ENCODE peak calls at places on chromosomes 2 and 18, in eight cellular contexts. R, X, M, Q, W, T, Z and V are unnamed samples.

GRCh38 chr2:172586255-172586891 is 30.5 kb downstream of the PDK1 start:
- DNase-seq in R (no peak), M (no peak), T (no peak), Q (no peak), X (no peak), W (no peak), Z (no peak), V (no peak)

GRCh38 chr2:150063432-150063889 is 424.0 kb downstream of the RND3 start:
- DNase-seq in W (no peak), R (no peak), Z (no peak), X (peak), Q (peak), M (no peak), T (no peak), V (no peak)

GRCh38 chr18:49094979-49095632 is 144.3 kb upstream of the SMAD7 start:
- DNase-seq in X (peak), Q (peak), M (no peak), Z (no peak), R (no peak), W (no peak), T (no peak), V (no peak)

GRCh38 chr2:10885479-10885863 is 26.3 kb upstream of the KCNF1 start:
- DNase-seq in M (no peak), Z (no peak), T (no peak), Q (no peak), R (no peak), X (no peak), W (no peak), V (no peak)

GRCh38 chr18:23977103-23977502 is 37.5 kb upstream of the TTC39C start:
- DNase-seq in Q (no peak), W (no peak), Z (no peak), R (no peak), M (no peak), X (no peak), T (no peak), V (no peak)

GRCh38 chr18:8401606-8402005 is 207.6 kb upstream of the RAB12 start:
- DNase-seq in R (no peak), X (no peak), Z (no peak), M (no peak), W (no peak), Q (no peak), T (no peak), V (no peak)

GRCh38 chr2:228318218-228318617 is 136.7 kb upstream of the SPHKAP start:
- DNase-seq in Q (peak), R (no peak), X (no peak), M (peak), T (peak), Z (no peak), W (peak), V (peak)

GRCh38 chr2:148350211-148350610 is 294.3 kb upstream of the EPC2 start:
- DNase-seq in T (no peak), Z (no peak), Q (no peak), R (no peak), W (no peak), X (no peak), M (no peak), V (no peak)

GRCh38 chr2:197599285-197599965 is 76.0 kb downstream of the RFTN2 start:
- DNase-seq in Z (peak), M (peak), R (no peak), Q (peak), X (peak), T (no peak), W (no peak), V (no peak)

GRCh38 chr2:144452169-144453038 is 67.5 kb downstream of the ZEB2 start:
- DNase-seq in X (no peak), Z (no peak), R (no peak), W (peak), T (no peak), Q (peak), M (peak), V (peak)
- TF ChIP-seq CTCF in X (peak), Z (no peak), R (no peak), W (peak), T (no peak), Q (peak), M (peak), V (peak)

GRCh38 chr2:219998099-219998498 is 370.7 kb downstream of the SLC4A3 start:
- DNase-seq in R (no peak), X (no peak), W (no peak), Z (no peak), M (no peak), Q (peak), T (no peak), V (no peak)
- TF ChIP-seq CTCF in R (no peak), X (peak), W (peak), Z (no peak), M (no peak), Q (peak), T (no peak), V (peak)

GRCh38 chr18:76927216-76927725 is 104.9 kb downstream of the ZNF236 start:
- DNase-seq in X (no peak), W (no peak), T (no peak), M (no peak), R (no peak), Z (no peak), Q (no peak), V (no peak)

GRCh38 chr18:76923485-76924085 is 101.2 kb downstream of the ZNF236 start:
- DNase-seq in T (no peak), Z (no peak), R (no peak), X (no peak), Q (peak), W (peak), M (peak), V (peak)

GRCh38 chr18:76920974-76921373 is 98.6 kb downstream of the ZNF236 start:
- DNase-seq in W (no peak), R (no peak), X (no peak), Z (no peak), Q (no peak), T (no peak), M (no peak), V (no peak)

DNA sequence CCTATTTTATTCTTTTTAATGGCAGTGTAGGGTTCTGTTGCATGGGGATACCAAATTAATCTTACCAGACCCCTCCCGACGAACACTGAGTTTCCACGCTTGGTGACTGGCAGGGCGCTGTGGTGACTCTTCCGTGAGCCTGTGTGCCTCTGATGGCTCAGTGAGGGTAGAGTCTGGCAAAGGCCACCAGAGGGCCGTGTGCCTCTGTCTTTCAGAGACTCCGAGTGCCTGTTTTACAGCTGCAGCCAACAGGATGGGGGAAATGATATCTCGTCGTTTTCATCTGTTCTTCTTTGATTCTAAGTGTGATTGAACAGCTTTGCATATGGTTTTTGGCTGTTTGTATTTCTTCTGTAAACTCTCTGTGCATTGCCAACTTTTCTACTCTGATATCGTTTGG is 99.8 kb downstream of the ZNF236 start:
- DNase-seq in Q (peak), W (peak), Z (peak), R (no peak), X (no peak), M (peak), T (peak), V (peak)
- TF ChIP-seq CTCF in Q (peak), W (peak), Z (peak), R (no peak), X (peak), M (peak), T (peak), V (peak)

GRCh38 chr2:204051476-204051875 is 114.9 kb downstream of the ICOS start:
- DNase-seq in R (no peak), Z (no peak), M (no peak), T (no peak), X (no peak), Q (no peak), W (no peak), V (no peak)
- TF ChIP-seq CTCF in R (no peak), Z (peak), M (peak), T (no peak), X (peak), Q (no peak), W (peak), V (peak)

DNA sequence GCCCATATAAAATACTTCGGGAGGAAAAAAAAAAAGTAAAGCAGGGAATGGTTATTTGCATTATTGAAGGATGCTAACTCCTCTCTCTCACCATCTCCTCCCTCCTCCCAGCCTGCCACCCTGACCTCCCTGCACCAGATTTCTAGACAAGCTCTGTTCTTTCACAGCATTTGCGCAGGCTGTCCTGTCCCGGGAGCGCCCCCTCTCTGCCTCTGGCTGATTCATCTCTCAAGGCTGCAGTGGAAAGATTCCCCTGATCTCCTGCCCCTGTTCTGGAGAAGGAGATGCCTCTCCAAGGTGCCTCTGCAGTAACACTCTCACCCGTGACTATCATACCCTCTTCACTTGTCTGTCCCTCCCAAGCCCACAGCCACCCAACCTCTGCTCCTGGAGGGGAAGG is 38.5 kb downstream of the COL4A4 start:
- DNase-seq in Z (no peak), T (no peak), Q (no peak), X (no peak), R (no peak), M (peak), W (peak), V (peak)
- TF ChIP-seq CTCF in Z (no peak), T (no peak), Q (no peak), X (peak), R (no peak), M (no peak), W (no peak), V (peak)

GRCh38 chr2:104944495-104944894 is 90.6 kb downstream of the POU3F3 start:
- DNase-seq in X (no peak), T (no peak), Q (no peak), M (peak), W (peak), R (no peak), Z (no peak), V (no peak)
- TF ChIP-seq CTCF in X (peak), T (peak), Q (peak), M (peak), W (no peak), R (no peak), Z (no peak), V (peak)

GRCh38 chr2:216012133-216012829 is 1.1 kb downstream of the MREG start:
- DNase-seq in Q (peak), W (no peak), M (no peak), T (peak), R (no peak), X (peak), Z (no peak), V (peak)

GRCh38 chr2:216011320-216011849 is 2.0 kb downstream of the MREG start:
- DNase-seq in T (no peak), Q (no peak), W (no peak), Z (no peak), M (no peak), R (no peak), X (no peak), V (no peak)

GRCh38 chr2:216004408-216005283 is 8.7 kb downstream of the MREG start:
- DNase-seq in T (no peak), M (no peak), R (no peak), W (no peak), X (no peak), Z (peak), Q (no peak), V (no peak)

GRCh38 chr2:216006164-216006663 is 7.1 kb downstream of the MREG start:
- DNase-seq in W (no peak), Q (no peak), X (peak), R (no peak), Z (peak), T (no peak), M (peak), V (no peak)

DNA sequence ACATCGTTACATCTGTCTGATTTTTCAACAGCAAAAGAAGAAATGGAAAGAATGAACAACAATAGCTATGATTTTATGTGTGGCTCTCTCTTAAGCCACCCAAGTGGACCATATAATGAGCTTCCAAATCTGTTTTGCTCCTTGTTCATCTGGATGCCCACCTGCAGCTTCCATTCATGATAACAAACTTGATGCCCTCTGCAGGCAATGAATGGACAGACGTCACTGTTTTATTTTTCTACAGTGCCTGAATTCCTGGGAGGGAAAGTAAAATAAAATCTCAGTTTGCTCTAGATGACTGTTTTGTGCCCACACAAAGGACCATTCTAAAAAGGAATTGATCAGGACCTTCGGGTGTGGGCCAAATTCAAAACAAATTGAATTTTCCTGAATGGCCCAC is 5.0 kb downstream of the MREG start:
- DNase-seq in R (no peak), X (no peak), T (no peak), W (no peak), Q (no peak), Z (no peak), M (no peak), V (no peak)
- TF ChIP-seq CTCF in R (no peak), X (peak), T (no peak), W (no peak), Q (no peak), Z (no peak), M (no peak), V (no peak)

GRCh38 chr2:68744517-68744916 is 9.9 kb downstream of the ARHGAP25 start:
- DNase-seq in R (no peak), T (peak), W (no peak), X (no peak), Q (no peak), Z (no peak), M (no peak), V (no peak)
- TF ChIP-seq CTCF in R (no peak), T (no peak), W (no peak), X (peak), Q (no peak), Z (no peak), M (no peak), V (no peak)

GRCh38 chr2:65019010-65019409 is 29.8 kb downstream of the SLC1A4 start:
- DNase-seq in W (no peak), T (no peak), M (no peak), Z (no peak), Q (no peak), X (no peak), R (no peak), V (no peak)

GRCh38 chr2:65016789-65017188 is 27.6 kb downstream of the SLC1A4 start:
- DNase-seq in Q (no peak), R (no peak), X (no peak), T (no peak), M (no peak), W (no peak), Z (peak), V (no peak)

GRCh38 chr2:65015731-65016130 is 26.5 kb downstream of the SLC1A4 start:
- DNase-seq in R (no peak), X (no peak), Q (peak), Z (no peak), W (no peak), T (no peak), M (no peak), V (no peak)

GRCh38 chr2:65018141-65018582 is 29.0 kb downstream of the SLC1A4 start:
- DNase-seq in X (no peak), R (no peak), Q (no peak), T (no peak), M (no peak), W (no peak), Z (no peak), V (no peak)

GRCh38 chr2:65017335-65017734 is 28.1 kb downstream of the SLC1A4 start:
- DNase-seq in Z (peak), X (no peak), M (no peak), R (no peak), Q (no peak), W (peak), T (no peak), V (no peak)
- TF ChIP-seq CTCF in Z (peak), X (peak), M (no peak), R (no peak), Q (no peak), W (peak), T (no peak), V (peak)

GRCh38 chr2:240780023-240780831 is 39.8 kb downstream of the KIF1A start:
- DNase-seq in Z (no peak), W (no peak), Q (peak), R (peak), M (no peak), X (no peak), T (no peak), V (peak)

GRCh38 chr2:240774856-240775255 is 45.2 kb downstream of the KIF1A start:
- DNase-seq in T (no peak), X (no peak), M (no peak), W (no peak), Z (no peak), Q (no peak), R (no peak), V (no peak)

GRCh38 chr2:240778426-240778825 is 41.6 kb downstream of the KIF1A start:
- DNase-seq in Q (no peak), Z (no peak), X (no peak), R (no peak), W (no peak), M (no peak), T (no peak), V (no peak)

GRCh38 chr2:240775911-240776310 is 44.1 kb downstream of the KIF1A start:
- DNase-seq in Z (no peak), Q (no peak), W (peak), M (no peak), R (peak), X (no peak), T (no peak), V (no peak)

DNA sequence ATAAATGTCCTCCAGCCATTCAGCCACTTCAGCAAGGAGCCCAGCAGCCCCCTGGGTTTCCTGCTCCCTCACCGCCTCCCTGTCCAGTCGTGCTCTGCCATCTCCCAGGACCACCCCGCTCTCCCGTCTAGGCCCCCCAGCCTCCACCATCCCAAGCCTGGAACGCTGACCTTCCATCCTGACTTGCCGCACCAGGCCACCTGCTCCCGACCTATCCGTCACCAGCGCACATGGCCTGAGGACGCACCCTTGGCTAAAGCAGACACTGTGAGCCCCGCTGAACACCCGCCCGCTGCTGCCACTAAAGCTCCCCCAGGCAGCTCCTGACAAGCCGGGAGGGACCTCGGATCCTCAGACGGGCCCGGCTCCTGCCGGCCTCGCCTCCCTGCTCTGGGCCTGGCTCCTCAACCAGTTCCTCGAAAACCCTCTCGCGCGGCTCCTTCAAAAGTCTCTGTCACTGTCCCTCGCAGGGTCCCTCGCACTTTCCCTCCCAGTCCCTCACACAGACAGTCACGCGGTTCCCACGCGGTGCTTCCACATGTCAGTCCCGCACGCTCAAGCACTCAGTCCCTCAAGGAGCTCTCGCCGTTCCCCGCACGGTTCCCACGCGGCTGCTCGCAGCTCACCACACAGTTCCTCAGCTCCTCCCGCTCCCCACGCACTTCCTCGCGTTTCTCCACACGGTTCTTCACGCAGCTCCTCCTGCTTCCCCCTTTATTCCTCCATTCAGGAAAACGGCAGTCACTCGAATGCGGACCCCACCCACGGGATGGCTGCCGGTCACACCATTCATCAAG is 42.4 kb downstream of the KIF1A start:
- DNase-seq in R (no peak), Q (no peak), X (no peak), Z (no peak), T (no peak), M (no peak), W (no peak), V (no peak)
- TF ChIP-seq CTCF in R (no peak), Q (no peak), X (no peak), Z (no peak), T (no peak), M (no peak), W (no peak), V (no peak)